ENCODE peak calls at places on chromosomes 13 and 19, in six cellular contexts. L is adipocyte; B is GM12865; T is stimulated activated CD8-positive, alpha-beta memory T cell treated with anti-CD3 and anti-CD28 coated beads, Interleukin-7, amount 100 ng/mL, for 4 hours; F is GM03348; S is activated T-helper 1 cell treated with anti-CD3 and anti-CD28 coated beads, Interleukin-12 subunit alpha, Interleukin-12 subunit beta, Interleukin-2, Interleukin-4 antibody, amounts not matched to agents 30 ng/mL and 10 ng/mL and 1 ng/mL, durations not matched to agents 14 hours and 24 hours and 36 hours. I is an unnamed sample.
A peak's percentile ranks its signal among the peaks of the same experiment; 100 is the strongest.

GRCh38 chr19:21604351-21604926 is 99.0 kb downstream of the ZNF429 start:
- DNase-seq in B (no peak), T (no peak), L (peak; percentile 56), S (no peak), F (peak; percentile 32), I (peak; percentile 45)

GRCh38 chr13:107095876-107096275 is 527.9 kb upstream of the ARGLU1 start:
- DNase-seq in L (no peak), S (no peak), B (no peak), F (no peak), T (no peak), I (no peak)

GRCh38 chr19:31570718-31571117 is 221.5 kb upstream of the TSHZ3 start:
- DNase-seq in S (no peak), B (no peak), L (no peak), F (no peak), T (no peak), I (no peak)

GRCh38 chr13:47000166-47000565 is 103.3 kb upstream of the HTR2A start:
- DNase-seq in S (no peak), T (no peak), F (peak; percentile 27), B (no peak), L (no peak), I (no peak)

GRCh38 chr13:54775501-54776191 is 1747.0 kb downstream of the OLFM4 start:
- DNase-seq in L (no peak), T (no peak), S (no peak), B (no peak), F (no peak), I (no peak)

GRCh38 chr13:52348081-52348480 is 57.9 kb downstream of the THSD1 start:
- DNase-seq in B (no peak), S (no peak), T (no peak), F (peak; percentile 85), L (peak; percentile 79), I (no peak)

GRCh38 chr13:77729502-77730221 is 32.2 kb downstream of the SLAIN1 start:
- DNase-seq in S (peak; percentile 54), F (no peak), T (no peak), L (no peak), B (peak; percentile 84), I (no peak)

GRCh38 chr13:44576396-44577235 is 486 bp upstream of the TSC22D1 start:
- DNase-seq in L (peak; percentile 61), T (no peak), S (no peak), B (peak; percentile 37), F (peak; percentile 46), I (peak; percentile 56)

GRCh38 chr19:10395853-10396355 is 7.4 kb downstream of the CDC37 start:
- DNase-seq in B (no peak), L (no peak), S (no peak), F (no peak), T (no peak), I (no peak)

GRCh38 chr13:56909896-56910600 is 230.7 kb upstream of the PRR20A start:
- DNase-seq in T (no peak), L (no peak), S (no peak), B (no peak), F (no peak), I (no peak)

GRCh38 chr19:5436101-5436947 is 18.9 kb upstream of the ZNRF4 start:
- DNase-seq in T (no peak), S (no peak), B (no peak), L (peak; percentile 69), F (peak; percentile 98), I (no peak)

GRCh38 chr19:18428837-18429674 is 8.9 kb downstream of the ISYNA1 start:
- DNase-seq in F (peak; percentile 79), S (peak; percentile 79), L (peak; percentile 92), T (peak; percentile 50), B (peak; percentile 89), I (peak; percentile 95)

GRCh38 chr19:1941146-1942077 is at the start of gene CSNK1G2:
- DNase-seq in L (no peak), F (peak; percentile 30), S (no peak), B (no peak), T (no peak), I (no peak)

GRCh38 chr13:112636401-112636975 is 48.5 kb upstream of the TUBGCP3 start:
- DNase-seq in T (no peak), L (no peak), S (no peak), B (no peak), F (no peak), I (no peak)

GRCh38 chr13:50616101-50616500 is 227.4 kb downstream of the DLEU7 start:
- DNase-seq in B (no peak), L (peak; percentile 7), T (no peak), F (peak; percentile 25), S (no peak), I (peak; percentile 36)

GRCh38 chr13:51861728-51862300 is at the start of gene CCDC70:
- DNase-seq in T (peak; percentile 22), B (no peak), F (no peak), S (no peak), L (no peak), I (peak; percentile 29)

GRCh38 chr13:73428137-73428536 is 369.3 kb downstream of the KLF5 start:
- DNase-seq in B (no peak), S (no peak), F (peak; percentile 43), T (no peak), L (peak; percentile 88), I (no peak)

GRCh38 chr19:35216833-35217707 is 11.5 kb downstream of the FAM187B start:
- DNase-seq in T (no peak), B (peak; percentile 67), F (no peak), L (no peak), S (peak; percentile 55), I (no peak)

GRCh38 chr13:112861876-112862615 is 107.0 kb upstream of the MCF2L start:
- DNase-seq in B (no peak), S (no peak), T (no peak), F (no peak), L (no peak), I (no peak)

GRCh38 chr19:362683-363082 is 18.1 kb upstream of the MIER2 start:
- DNase-seq in F (no peak), S (no peak), L (no peak), T (no peak), B (no peak), I (no peak)

GRCh38 chr19:10583021-10583776 is 3.9 kb downstream of the AP1M2 start:
- DNase-seq in B (no peak), S (no peak), L (no peak), F (no peak), T (no peak), I (peak; percentile 47)

I was measured in NB4.